ENCODE peak calls at places on chromosomes 7 and 10, in eight cellular contexts. J is activated effector memory CD4-positive, alpha-beta T cell treated with Interleukin-2 at 50 U/mL for 16 hours; R is ELF-1; Y is bronchial epithelial cell; I is neural crest cell; V is kidney epithelial cell; N is EH; D is astrocyte of the spinal cord. E is an unnamed sample.

GRCh38 chr10:126930506-126931458 is 25.6 kb downstream of the DOCK1 start:
- DNase-seq in J (no peak), R (no peak), Y (no peak), I (no peak), V (no peak), N (peak), D (peak), E (no peak)

GRCh38 chr7:82109288-82109687 is 334.3 kb downstream of the CACNA2D1 start:
- DNase-seq in J (no peak), R (no peak), Y (peak), I (no peak), V (no peak), N (peak), D (peak), E (peak)

GRCh38 chr10:1290071-1290471 is 233.9 kb downstream of the WDR37 start:
- DNase-seq in J (no peak), R (no peak), Y (peak), I (no peak), V (peak), N (no peak), D (no peak), E (no peak)

GRCh38 chr10:120318862-120319261 is 138.2 kb upstream of the PLPP4 start:
- DNase-seq in J (no peak), R (no peak), Y (no peak), I (no peak), V (no peak), N (peak), D (no peak), E (no peak)

GRCh38 chr7:83468251-83468739 is 180.6 kb downstream of the SEMA3E start:
- DNase-seq in J (no peak), R (peak), Y (peak), I (no peak), V (peak), N (peak), D (peak), E (peak)

GRCh38 chr10:18060217-18060616 is 80.0 kb upstream of the CACNB2 start:
- DNase-seq in J (no peak), R (peak), Y (no peak), I (no peak), V (no peak), N (no peak), D (no peak), E (no peak)

GRCh38 chr7:157565201-157565626 is 228.4 kb downstream of the DNAJB6 start:
- DNase-seq in J (no peak), R (no peak), Y (no peak), I (no peak), V (no peak), N (no peak), D (no peak), E (no peak)

GRCh38 chr10:21368022-21368582 is 157.4 kb downstream of the SKIDA1 start:
- DNase-seq in J (no peak), R (no peak), Y (no peak), I (no peak), V (no peak), N (peak), D (no peak), E (no peak)

GRCh38 chr7:136741941-136742340 is 126.5 kb upstream of the CHRM2 start:
- DNase-seq in J (no peak), R (no peak), Y (peak), I (no peak), V (no peak), N (peak), D (peak), E (peak)

GRCh38 chr10:117885206-117885605 is 161.5 kb downstream of the RAB11FIP2 start:
- DNase-seq in J (no peak), R (no peak), Y (no peak), I (no peak), V (no peak), N (no peak), D (no peak), E (no peak)

GRCh38 chr10:84292502-84292901 is 35.9 kb upstream of the CCSER2 start:
- DNase-seq in J (no peak), R (no peak), Y (no peak), I (no peak), V (no peak), N (no peak), D (no peak), E (no peak)

GRCh38 chr10:103722632-103723031 is 132.7 kb downstream of the SH3PXD2A start:
- DNase-seq in J (no peak), R (no peak), Y (no peak), I (no peak), V (no peak), N (no peak), D (no peak), E (no peak)

GRCh38 chr7:75888464-75889222 is 9.8 kb downstream of the RHBDD2 start:
- DNase-seq in J (no peak), R (no peak), Y (no peak), I (no peak), V (no peak), N (no peak), D (no peak), E (no peak)

GRCh38 chr10:1515780-1516491 is 221.4 kb downstream of the ADARB2 start:
- DNase-seq in J (no peak), R (no peak), Y (no peak), I (no peak), V (no peak), N (no peak), D (no peak), E (no peak)

GRCh38 chr10:110395350-110396283 is 90.9 kb upstream of the SMNDC1 start:
- DNase-seq in J (no peak), R (peak), Y (peak), I (no peak), V (peak), N (peak), D (peak), E (no peak)

GRCh38 chr7:143492043-143492471 is 14.4 kb downstream of the TAS2R41 start:
- DNase-seq in J (no peak), R (no peak), Y (peak), I (no peak), V (no peak), N (peak), D (peak), E (no peak)

GRCh38 chr7:28500143-28500542 is 87.8 kb downstream of the CREB5 start:
- DNase-seq in J (no peak), R (no peak), Y (no peak), I (no peak), V (no peak), N (no peak), D (no peak), E (no peak)

GRCh38 chr7:78852951-78853350 is 600.5 kb downstream of the MAGI2 start:
- DNase-seq in J (no peak), R (no peak), Y (no peak), I (no peak), V (no peak), N (peak), D (peak), E (no peak)

GRCh38 chr7:94190599-94191061 is 186.5 kb upstream of the BET1 start:
- DNase-seq in J (no peak), R (no peak), Y (peak), I (no peak), V (peak), N (peak), D (peak), E (peak)

GRCh38 chr10:124996127-124996853 is 54.4 kb downstream of the ZRANB1 start:
- DNase-seq in J (no peak), R (no peak), Y (no peak), I (no peak), V (no peak), N (no peak), D (no peak), E (no peak)

E was measured in foreskin melanocyte.